ENCODE peak calls at places on chromosomes 12 and 14, in six cellular contexts. D is cardiac muscle cell, Y is AG09309, K is keratinocyte, P is ovary, H is foreskin fibroblast. U is an unnamed sample.

GRCh38 chr12:127293507-127294310 is 973.3 kb upstream of the TMEM132C start:
- DNase-seq in D (peak), Y (no peak), P (peak), H (peak), K (no peak), U (peak)

GRCh38 chr12:109044241-109044640 is 8.1 kb upstream of the USP30 start:
- DNase-seq in D (no peak), P (no peak), Y (no peak), K (no peak), H (no peak), U (no peak)

GRCh38 chr12:24709201-24709600 is 239.7 kb downstream of the BCAT1 start:
- DNase-seq in H (no peak), D (no peak), Y (peak), P (no peak), K (no peak), U (no peak)

GRCh38 chr12:22289250-22289649 is 45.3 kb downstream of the ST8SIA1 start:
- DNase-seq in D (no peak), P (no peak), K (no peak), H (no peak), Y (no peak), U (no peak)

GRCh38 chr12:32106153-32106516 is 512 bp upstream of the BICD1 start:
- DNase-seq in D (peak), P (no peak), K (no peak), H (no peak), Y (no peak), U (no peak)

GRCh38 chr14:21066882-21067502 is 3.1 kb upstream of the ARHGEF40 start:
- DNase-seq in K (no peak), Y (no peak), D (no peak), H (no peak), P (no peak), U (no peak)

GRCh38 chr14:58796636-58797429 is 159.1 kb downstream of the DACT1 start:
- DNase-seq in Y (no peak), H (no peak), K (no peak), D (peak), P (no peak), U (no peak)

GRCh38 chr12:106670131-106670530 is 87.3 kb downstream of the RFX4 start:
- DNase-seq in P (no peak), Y (no peak), H (no peak), K (no peak), D (no peak), U (no peak)

GRCh38 chr12:108805136-108805535 is 52.2 kb downstream of the SSH1 start:
- DNase-seq in D (no peak), K (no peak), Y (no peak), H (no peak), P (no peak), U (no peak)

GRCh38 chr12:25276199-25276937 is 25.6 kb upstream of the KRAS start:
- DNase-seq in Y (peak), P (peak), D (no peak), H (peak), K (peak), U (peak)

GRCh38 chr14:52829527-52829926 is 38.1 kb upstream of the GNPNAT1 start:
- DNase-seq in H (no peak), K (no peak), D (no peak), Y (no peak), P (no peak), U (no peak)

GRCh38 chr12:10331642-10332239 is 24.1 kb downstream of the KLRD1 start:
- DNase-seq in Y (peak), P (no peak), H (peak), D (peak), K (no peak), U (no peak)

GRCh38 chr12:49478949-49479664 is 59.7 kb upstream of the KCNH3 start:
- DNase-seq in P (no peak), H (no peak), D (peak), K (no peak), Y (no peak), U (no peak)

GRCh38 chr12:96989916-96990315 is 82.9 kb downstream of the NEDD1 start:
- DNase-seq in H (no peak), K (no peak), P (no peak), Y (no peak), D (peak), U (no peak)

GRCh38 chr12:11805680-11806079 is 156.2 kb downstream of the ETV6 start:
- DNase-seq in H (no peak), D (no peak), K (no peak), P (no peak), Y (no peak), U (no peak)

GRCh38 chr14:76720382-76720813 is 40.9 kb upstream of the VASH1 start:
- DNase-seq in H (peak), K (no peak), P (peak), Y (no peak), D (peak), U (no peak)

GRCh38 chr14:93970967-93971634 is 5.3 kb downstream of the ASB2 start:
- DNase-seq in Y (no peak), P (no peak), K (no peak), H (no peak), D (no peak), U (no peak)

DNA sequence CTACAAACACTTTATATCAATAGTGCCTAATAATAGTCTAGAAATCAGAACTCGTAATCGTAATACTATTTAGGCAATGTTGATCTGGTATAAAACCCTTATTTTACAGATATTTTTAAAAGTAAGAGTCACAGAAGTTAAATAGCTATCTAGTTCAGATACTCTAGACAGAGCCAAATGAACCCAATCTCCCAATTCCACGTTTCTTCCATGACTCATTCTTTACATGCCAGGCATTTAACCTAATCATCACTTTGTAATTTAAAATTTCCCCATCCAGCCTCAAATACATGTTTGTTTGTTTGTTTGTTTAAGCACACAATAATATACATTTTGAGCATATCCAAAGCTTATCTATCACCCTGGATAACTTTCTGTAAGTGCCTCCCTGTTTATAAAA is 36.4 kb upstream of the GARIN6 start:
- DNase-seq in D (no peak), Y (no peak), H (no peak), P (no peak), K (no peak), U (no peak)
- TF ChIP-seq CTCF in D (no peak), Y (no peak), H (no peak), P (no peak), K (no peak), U (no peak)

GRCh38 chr14:106845286-106846087 is 1319.1 kb downstream of the TMEM121 start:
- DNase-seq in P (peak), H (no peak), Y (no peak), D (no peak), K (no peak), U (no peak)

GRCh38 chr14:106844608-106845285 is 1318.4 kb downstream of the TMEM121 start:
- DNase-seq in P (peak), K (no peak), D (no peak), Y (no peak), H (no peak), U (no peak)

GRCh38 chr14:106850913-106851825 is 1324.8 kb downstream of the TMEM121 start:
- DNase-seq in H (no peak), K (no peak), Y (no peak), P (no peak), D (no peak), U (no peak)

GRCh38 chr14:106846218-106846617 is 1319.8 kb downstream of the TMEM121 start:
- DNase-seq in P (no peak), D (no peak), K (no peak), Y (no peak), H (no peak), U (no peak)

DNA sequence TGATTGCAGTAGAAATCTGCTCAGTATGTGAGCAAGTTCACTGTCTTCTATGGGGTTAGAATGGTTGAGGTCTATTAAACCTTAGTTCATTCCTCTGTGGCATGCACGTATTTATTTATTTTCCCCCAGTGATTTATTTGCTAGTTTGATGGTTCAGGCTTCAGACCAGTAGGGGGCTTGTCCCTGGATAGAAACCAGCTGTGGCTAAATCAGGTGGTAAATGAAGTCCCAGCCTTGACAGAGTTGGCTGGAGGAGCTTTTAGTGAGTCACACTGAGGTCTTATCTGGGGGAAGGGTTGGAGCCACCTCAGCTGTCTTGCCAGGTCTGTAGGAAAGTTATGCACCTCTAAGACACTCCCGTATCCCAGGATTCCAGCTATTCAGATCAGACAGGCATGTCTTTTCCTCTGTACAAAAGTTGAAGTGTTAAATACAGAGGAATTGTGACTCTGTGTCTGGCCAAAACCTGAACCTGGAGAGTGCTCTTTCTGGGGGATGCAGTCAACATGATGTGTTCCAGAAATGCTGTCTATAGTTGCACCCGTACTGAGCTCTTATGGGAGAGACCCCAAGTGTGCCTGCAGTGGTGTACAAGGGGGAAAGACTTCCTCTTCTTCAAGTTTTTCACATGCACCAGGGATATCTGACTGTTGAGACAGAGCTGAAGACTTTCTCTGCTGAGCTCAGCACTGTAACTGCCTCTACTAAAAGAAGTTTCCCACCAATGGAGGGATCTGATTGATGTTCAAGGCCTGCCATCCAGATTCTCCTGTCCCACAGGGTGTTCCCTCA is 1322.1 kb downstream of the TMEM121 start:
- DNase-seq in H (no peak), Y (no peak), P (no peak), K (no peak), D (no peak), U (no peak)
- TF ChIP-seq CTCF in H (no peak), Y (no peak), P (no peak), K (no peak), D (no peak), U (no peak)

GRCh38 chr12:56631790-56632700 is 1.9 kb upstream of the BAZ2A start:
- DNase-seq in D (peak), Y (no peak), K (no peak), P (peak), H (peak), U (peak)

GRCh38 chr12:56626691-56627090 is 3.4 kb downstream of the BAZ2A start:
- DNase-seq in K (no peak), P (no peak), H (no peak), D (no peak), Y (no peak), U (no peak)

GRCh38 chr12:56630180-56630632 is at the start of gene BAZ2A:
- DNase-seq in D (peak), K (no peak), Y (peak), P (peak), H (peak), U (peak)

GRCh38 chr12:56629459-56630179 is 507 bp downstream of the BAZ2A start:
- DNase-seq in P (peak), Y (no peak), K (no peak), D (no peak), H (no peak), U (peak)

DNA sequence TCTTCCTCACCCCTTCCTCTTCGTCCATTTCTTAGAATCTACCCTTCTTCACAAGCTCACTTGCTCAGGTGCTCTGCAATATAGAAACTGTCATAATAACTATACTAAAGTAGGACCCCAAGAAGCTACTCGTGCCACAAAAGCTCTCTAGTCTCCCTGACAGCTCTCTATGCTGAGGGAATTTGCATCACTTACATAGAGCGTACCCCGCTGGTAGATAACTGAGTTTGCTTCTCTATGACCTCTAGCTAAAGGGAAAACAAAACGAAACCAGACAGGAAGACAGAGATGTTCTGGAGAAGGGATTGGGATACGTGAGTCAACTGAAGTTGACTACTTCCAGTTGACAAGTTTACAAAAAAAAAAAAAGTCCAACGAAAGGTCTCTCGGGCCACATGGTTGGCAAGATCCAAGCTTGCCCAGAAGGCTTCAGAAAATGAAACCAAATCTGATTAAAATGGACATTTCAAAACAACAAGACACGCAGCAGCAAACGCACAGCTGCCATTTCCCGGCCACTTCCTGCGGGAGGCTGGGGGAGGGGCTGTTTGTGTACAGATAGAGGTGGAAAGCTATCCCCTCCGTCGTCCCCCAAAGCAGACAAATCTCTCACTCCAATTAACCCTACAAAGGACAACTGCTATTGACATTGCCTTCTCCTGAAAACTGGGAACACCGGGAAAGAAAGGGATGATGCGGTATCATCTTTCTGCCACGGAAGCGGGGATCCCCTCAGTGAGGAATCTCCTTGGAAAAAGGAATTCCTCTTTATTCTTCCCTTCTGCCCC is 1.3 kb downstream of the BAZ2A start:
- DNase-seq in P (peak), H (peak), K (no peak), D (peak), Y (peak), U (peak)
- TF ChIP-seq CTCF in P (no peak), H (no peak), K (no peak), D (no peak), Y (no peak), U (no peak)

GRCh38 chr12:132635076-132635955 is 16.7 kb downstream of the P2RX2 start:
- DNase-seq in D (no peak), H (no peak), P (no peak), Y (no peak), K (no peak), U (no peak)
- TF ChIP-seq CTCF in D (no peak), H (no peak), P (no peak), Y (no peak), K (no peak), U (no peak)

GRCh38 chr12:18897816-18898215 is 159.9 kb downstream of the CAPZA3 start:
- DNase-seq in P (no peak), K (no peak), H (peak), D (no peak), Y (no peak), U (no peak)

GRCh38 chr12:18898469-18898868 is 160.6 kb downstream of the CAPZA3 start:
- DNase-seq in H (peak), K (no peak), D (no peak), Y (no peak), P (no peak), U (no peak)

GRCh38 chr12:18895946-18896345 is 158.0 kb downstream of the CAPZA3 start:
- DNase-seq in K (no peak), Y (no peak), H (no peak), P (no peak), D (peak), U (no peak)

GRCh38 chr12:18899678-18900317 is 161.9 kb downstream of the CAPZA3 start:
- DNase-seq in D (no peak), H (no peak), P (no peak), Y (no peak), K (no peak), U (no peak)

GRCh38 chr12:18899162-18899561 is 161.2 kb downstream of the CAPZA3 start:
- DNase-seq in K (no peak), D (no peak), P (no peak), Y (no peak), H (no peak), U (no peak)
- TF ChIP-seq CTCF in K (no peak), D (no peak), P (no peak), Y (no peak), H (no peak), U (no peak)

DNA sequence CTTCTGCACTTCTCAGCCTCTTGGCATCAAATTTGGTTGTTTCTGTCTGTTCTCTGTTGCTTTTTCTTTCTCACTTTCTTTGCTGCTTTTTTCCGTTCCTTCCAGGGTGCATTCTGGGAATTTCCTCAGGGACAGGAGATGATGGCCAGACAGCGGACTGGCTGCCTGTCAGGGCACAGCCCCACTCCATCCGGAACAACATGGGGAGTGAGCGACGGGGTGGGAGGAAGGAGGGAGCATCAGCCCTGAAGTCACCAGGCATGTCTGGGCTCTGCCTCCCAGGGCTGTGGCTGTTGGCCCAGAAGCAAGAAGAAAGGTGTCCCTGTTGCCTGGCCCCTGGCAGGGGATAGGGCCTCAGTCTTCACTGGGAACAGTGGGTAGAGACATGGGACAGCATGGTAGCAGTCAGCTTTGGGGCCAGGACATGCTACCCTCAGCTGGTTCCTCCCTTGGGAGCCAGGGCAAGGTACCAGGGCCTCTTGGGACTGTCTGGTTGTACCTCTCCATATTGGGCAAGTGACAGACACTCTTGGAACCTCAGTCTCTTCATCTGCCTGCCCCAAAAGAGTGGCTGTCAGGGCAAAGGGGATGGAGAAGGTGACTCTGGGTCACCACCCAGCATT is 8.6 kb downstream of the PGF start:
- DNase-seq in H (no peak), D (no peak), P (no peak), K (no peak), Y (no peak), U (no peak)
- TF ChIP-seq CTCF in H (no peak), D (no peak), P (no peak), K (no peak), Y (no peak), U (no peak)

DNA sequence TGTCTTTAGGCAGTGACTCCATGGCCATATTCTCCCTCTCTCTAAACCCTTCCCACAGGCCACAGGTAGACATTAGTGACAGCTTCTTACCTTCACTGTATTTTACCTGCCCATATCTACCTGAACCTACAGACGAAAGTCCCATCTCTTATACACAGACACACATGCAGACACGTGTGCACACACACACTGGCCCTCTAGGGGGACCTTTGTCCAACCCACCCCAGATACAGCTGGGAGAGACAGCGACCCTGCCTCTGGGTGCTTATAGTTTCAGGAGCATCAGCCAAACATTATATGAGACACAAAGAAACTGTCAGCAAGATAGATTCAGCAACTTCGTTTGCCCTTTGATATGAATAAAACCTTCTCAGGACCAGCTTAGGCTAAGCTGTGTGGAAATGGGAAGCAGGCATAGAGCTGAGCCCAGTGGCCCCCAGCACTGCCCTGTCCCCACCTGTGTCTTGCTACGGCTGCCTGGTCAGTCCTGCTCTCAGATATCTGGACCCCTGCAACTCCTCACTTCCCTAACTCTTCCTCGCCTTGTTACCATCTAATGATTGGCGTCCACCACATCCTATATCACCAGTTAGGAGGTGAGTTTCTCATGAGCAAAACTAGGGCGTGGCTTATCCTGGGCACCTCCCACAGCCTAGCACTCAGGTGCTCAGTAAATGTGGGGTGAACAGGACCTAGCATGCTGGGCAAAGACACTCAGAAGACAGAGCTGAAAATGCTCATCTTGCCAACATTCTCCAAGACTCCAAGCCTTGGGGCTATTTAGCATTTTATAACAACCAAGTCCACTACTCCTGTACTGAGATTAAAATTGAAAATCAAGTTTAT is 12.0 kb upstream of the CD9 start:
- DNase-seq in D (no peak), Y (no peak), H (no peak), K (no peak), P (no peak), U (no peak)
- TF ChIP-seq CTCF in D (no peak), Y (no peak), H (no peak), K (no peak), P (no peak), U (no peak)

GRCh38 chr12:102026728-102027127 is 35.1 kb downstream of the WASHC3 start:
- DNase-seq in Y (no peak), P (no peak), H (no peak), D (no peak), K (no peak), U (no peak)
- TF ChIP-seq CTCF in Y (no peak), P (no peak), H (no peak), D (no peak), K (peak), U (no peak)

GRCh38 chr12:53981652-53982565 is 3.0 kb upstream of the HOXC10 start:
- DNase-seq in H (peak), P (no peak), K (no peak), D (no peak), Y (no peak), U (no peak)
- TF ChIP-seq CTCF in H (no peak), P (no peak), K (no peak), D (no peak), Y (no peak), U (no peak)

U was measured in mesothelial cell of epicardium.